ENCODE peak calls at places on chromosomes 12 and 14, in five cellular contexts. Q is HCEC 1CT; H is stimulated activated naive CD4-positive, alpha-beta T cell; L is RWPE1; C is retina. J is an unnamed sample.
A peak's percentile ranks its signal among the peaks of the same experiment; 100 is the strongest.

GRCh38 chr14:90630407-90630806 is 185.8 kb downstream of the TTC7B start:
- DNase-seq in L (no peak), Q (no peak), C (no peak), H (no peak), J (no peak)

GRCh38 chr12:124626841-124627502 is 59.6 kb upstream of the NCOR2 start:
- DNase-seq in Q (no peak), C (no peak), H (no peak), L (no peak), J (no peak)

GRCh38 chr12:47071241-47071852 is 8.1 kb upstream of the PCED1B start:
- DNase-seq in H (no peak), L (no peak), C (no peak), Q (peak; percentile 23), J (peak; percentile 22)

GRCh38 chr12:92369643-92370042 is 224.0 kb upstream of the BTG1 start:
- DNase-seq in C (no peak), L (peak; percentile 66), Q (peak; percentile 58), H (no peak), J (no peak)

GRCh38 chr14:21729703-21730212 is 56.1 kb upstream of the OR4E1 start:
- DNase-seq in L (no peak), Q (no peak), C (no peak), H (no peak), J (no peak)

GRCh38 chr14:73602994-73603393 is 9.3 kb upstream of the ACOT6 start:
- DNase-seq in C (no peak), H (no peak), L (no peak), Q (no peak), J (no peak)

GRCh38 chr12:111446631-111447570 is 41.2 kb downstream of the SH2B3 start:
- DNase-seq in C (no peak), Q (no peak), H (no peak), L (no peak), J (no peak)

GRCh38 chr12:70122804-70123203 is 120.4 kb upstream of the CNOT2 start:
- DNase-seq in Q (no peak), H (no peak), C (no peak), L (no peak), J (no peak)

GRCh38 chr12:5710260-5710878 is 234.7 kb downstream of the ANO2 start:
- DNase-seq in H (no peak), C (no peak), L (no peak), Q (no peak), J (no peak)

GRCh38 chr14:63686926-63687325 is 40.9 kb downstream of the SGPP1 start:
- DNase-seq in L (peak; percentile 10), H (no peak), Q (no peak), C (no peak), J (no peak)

GRCh38 chr14:89504084-89504483 is 87.1 kb upstream of the FOXN3 start:
- DNase-seq in L (no peak), C (peak; percentile 14), Q (peak; percentile 3), H (no peak), J (no peak)

GRCh38 chr12:5328669-5329068 is 103.2 kb upstream of the NTF3 start:
- DNase-seq in H (no peak), Q (no peak), L (no peak), C (no peak), J (no peak)

GRCh38 chr12:118840399-118840798 is 140.9 kb upstream of the SRRM4 start:
- DNase-seq in Q (no peak), H (no peak), L (no peak), C (no peak), J (no peak)

J was measured in central memory CD4-positive, alpha-beta T cell.